ENCODE peak calls at places on chromosome 3, in four cellular contexts. Q is cardiac fibroblast, A is keratinocyte, F is heart right ventricle. X is an unnamed sample.
A peak's percentile ranks its signal among the peaks of the same experiment; 100 is the strongest.

GRCh38 chr3:87615506-87615905 is 339.1 kb upstream of the POU1F1 start:
- DNase-seq in Q (no peak), A (no peak), F (no peak), X (no peak)

GRCh38 chr3:46422617-46423016 is 15.6 kb downstream of the CCRL2 start:
- DNase-seq in Q (no peak), F (no peak), A (peak; percentile 92), X (no peak)

GRCh38 chr3:174330303-174330702 is 528.8 kb upstream of the NAALADL2 start:
- DNase-seq in Q (peak; percentile 81), A (no peak), F (no peak), X (peak; percentile 16)

GRCh38 chr3:30437172-30437571 is 169.2 kb upstream of the TGFBR2 start:
- DNase-seq in Q (peak; percentile 87), A (no peak), F (peak; percentile 32), X (peak; percentile 65)

GRCh38 chr3:17500618-17501017 is 241.8 kb downstream of the TBC1D5 start:
- DNase-seq in F (no peak), Q (no peak), A (peak; percentile 1), X (no peak)

GRCh38 chr3:160159346-160159745 is 65.9 kb upstream of the C3orf80 start:
- DNase-seq in Q (no peak), A (no peak), F (no peak), X (no peak)

GRCh38 chr3:171788546-171789351 is 21.5 kb downstream of the PLD1 start:
- DNase-seq in Q (peak; percentile 95), F (no peak), A (no peak), X (peak; percentile 96)

GRCh38 chr3:162082516-162082915 is 585.9 kb downstream of the OTOL1 start:
- DNase-seq in F (no peak), Q (no peak), A (no peak), X (peak; percentile 13)

GRCh38 chr3:24505678-24506560 is 11.3 kb upstream of the THRB start:
- DNase-seq in A (no peak), F (no peak), Q (peak; percentile 43), X (peak; percentile 47)

GRCh38 chr3:166060789-166061479 is 223.7 kb upstream of the BCHE start:
- DNase-seq in A (no peak), F (no peak), Q (no peak), X (no peak)

GRCh38 chr3:194522579-194523046 is 35.8 kb upstream of the ATP13A3 start:
- DNase-seq in Q (peak; percentile 87), F (no peak), A (no peak), X (no peak)

GRCh38 chr3:61574854-61575253 is 13.5 kb downstream of the PTPRG start:
- DNase-seq in A (no peak), F (no peak), Q (peak; percentile 96), X (peak; percentile 91)

GRCh38 chr3:14473411-14473891 is 66.7 kb downstream of the GRIP2 start:
- DNase-seq in A (no peak), F (no peak), Q (no peak), X (peak; percentile 83)

GRCh38 chr3:88149146-88149515 is 628 bp upstream of the C3orf38 start:
- DNase-seq in A (no peak), F (no peak), Q (no peak), X (no peak)

GRCh38 chr3:7610634-7611033 is 749.7 kb downstream of the GRM7 start:
- DNase-seq in F (no peak), A (no peak), Q (no peak), X (no peak)

GRCh38 chr3:37861540-37862051 is at the start of gene CTDSPL:
- DNase-seq in A (no peak), F (no peak), Q (peak; percentile 71), X (peak; percentile 52)

GRCh38 chr3:102745881-102746280 is 311.1 kb downstream of the ZPLD1 start:
- DNase-seq in Q (no peak), A (no peak), F (no peak), X (no peak)

GRCh38 chr3:111173906-111174305 is 102.3 kb downstream of the NECTIN3 start:
- DNase-seq in Q (no peak), F (no peak), A (no peak), X (no peak)

GRCh38 chr3:110933786-110934415 is 137.7 kb upstream of the NECTIN3 start:
- DNase-seq in Q (no peak), F (no peak), A (no peak), X (peak; percentile 48)

GRCh38 chr3:128123231-128123537 is 428 bp downstream of the RUVBL1 start:
- DNase-seq in Q (no peak), F (no peak), A (no peak), X (peak; percentile 6)

GRCh38 chr3:14725564-14726420 is 50.9 kb downstream of the C3orf20 start:
- DNase-seq in A (no peak), Q (peak; percentile 96), F (peak; percentile 83), X (peak; percentile 92)

GRCh38 chr3:5330152-5330810 is 142.8 kb downstream of the EDEM1 start:
- DNase-seq in F (no peak), A (peak; percentile 76), Q (no peak), X (no peak)

GRCh38 chr3:87047857-87048256 is 56.9 kb upstream of the VGLL3 start:
- DNase-seq in F (no peak), A (no peak), Q (no peak), X (no peak)

GRCh38 chr3:105465251-105465853 is 98.6 kb downstream of the ALCAM start:
- DNase-seq in F (no peak), Q (no peak), A (no peak), X (no peak)

GRCh38 chr3:138862531-138862923 is 27.8 kb upstream of the PIK3CB start:
- DNase-seq in A (no peak), F (peak; percentile 10), Q (no peak), X (no peak)

GRCh38 chr3:88997276-88997675 is 110.1 kb upstream of the EPHA3 start:
- DNase-seq in A (peak; percentile 13), F (no peak), Q (no peak), X (no peak)

GRCh38 chr3:16504242-16504641 is 9.3 kb downstream of the RFTN1 start:
- DNase-seq in A (no peak), F (no peak), Q (no peak), X (peak; percentile 59)

GRCh38 chr3:63349583-63350177 is 71.6 kb downstream of the SYNPR start:
- DNase-seq in A (peak; percentile 17), F (peak; percentile 14), Q (peak; percentile 77), X (peak; percentile 68)

GRCh38 chr3:66555214-66555844 is 54.5 kb upstream of the LRIG1 start:
- DNase-seq in A (no peak), Q (no peak), F (no peak), X (no peak)

GRCh38 chr3:69354948-69355347 is 30.9 kb downstream of the FRMD4B start:
- DNase-seq in F (no peak), Q (no peak), A (peak; percentile 19), X (no peak)

GRCh38 chr3:153210116-153210515 is 48.1 kb downstream of the RAP2B start:
- DNase-seq in A (no peak), F (no peak), Q (peak; percentile 36), X (peak; percentile 27)

DNA sequence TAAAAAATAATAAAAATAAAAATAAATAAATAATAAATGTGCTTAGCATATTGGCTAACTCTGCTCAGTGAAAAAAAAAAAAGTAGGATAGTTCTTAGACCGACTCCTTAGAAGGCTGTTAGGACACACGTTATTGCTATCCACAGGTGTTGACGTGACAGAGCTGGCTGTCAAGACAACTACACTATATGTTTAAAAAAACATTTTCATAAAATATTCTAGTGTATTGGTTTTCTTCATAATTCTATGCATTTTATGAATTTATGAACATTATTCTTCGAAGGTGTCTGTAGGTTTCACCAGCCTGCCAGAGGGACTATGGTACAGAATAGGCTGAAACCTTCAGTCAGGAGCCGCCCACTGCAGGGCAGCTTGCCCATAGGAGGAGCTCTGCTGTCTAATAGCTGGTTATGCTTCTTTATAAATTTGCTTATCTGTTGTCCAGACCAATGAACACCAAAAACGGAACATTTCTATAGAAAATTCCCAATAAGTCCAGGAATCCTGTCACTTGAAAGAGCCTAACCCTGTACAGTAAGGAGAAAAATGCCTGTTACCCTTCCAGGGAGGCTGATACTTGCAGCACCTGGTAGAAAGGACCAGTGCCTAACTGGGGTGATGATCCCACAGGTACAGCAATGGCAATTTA is 9.1 kb downstream of the TM4SF1 start:
- DNase-seq in F (no peak), A (no peak), Q (peak; percentile 64), X (peak; percentile 49)
- TF ChIP-seq CTCF in F (no peak), A (no peak), Q (no peak), X (no peak)

GRCh38 chr3:117752984-117753717 is 1043.6 kb downstream of the TUSC7 start:
- DNase-seq in F (no peak), Q (no peak), A (no peak), X (no peak)

GRCh38 chr3:117756580-117756979 is 1047.0 kb downstream of the TUSC7 start:
- DNase-seq in Q (no peak), F (no peak), A (no peak), X (no peak)

GRCh38 chr3:117751691-117752090 is 1042.1 kb downstream of the TUSC7 start:
- DNase-seq in Q (no peak), A (no peak), F (no peak), X (no peak)

GRCh38 chr3:117754058-117754457 is 1044.5 kb downstream of the TUSC7 start:
- DNase-seq in A (no peak), F (no peak), Q (no peak), X (no peak)

DNA sequence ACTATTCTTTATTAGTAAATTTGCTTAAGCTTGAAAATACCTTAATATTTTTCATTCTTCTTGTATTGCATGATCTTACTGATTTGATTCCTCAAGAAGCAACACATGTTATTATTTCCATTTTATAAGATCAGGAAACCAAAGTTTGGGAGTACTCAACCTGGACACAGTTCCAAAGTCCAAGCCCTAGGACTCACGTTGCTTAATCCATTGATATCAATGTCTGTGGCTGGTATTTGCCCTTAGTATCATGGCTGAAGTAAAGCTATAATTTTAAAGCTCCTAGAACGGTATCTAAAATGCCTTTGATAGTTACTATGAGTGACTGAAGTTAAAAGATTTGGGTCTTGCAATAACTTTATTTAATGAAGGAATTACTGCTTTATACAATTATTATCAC is 1045.3 kb downstream of the TUSC7 start:
- DNase-seq in A (no peak), Q (no peak), F (no peak), X (no peak)
- H3K4me3 ChIP-seq in A (no peak overlapping the region), Q (no peak overlapping the region), F (no peak overlapping the region), X (no peak overlapping the region)

GRCh38 chr3:49901351-49902339 is 2.0 kb downstream of the MST1R start:
- DNase-seq in A (no peak), F (no peak), Q (no peak), X (peak; percentile 44)

GRCh38 chr3:49896345-49896744 is 7.3 kb downstream of the MST1R start:
- DNase-seq in A (no peak), Q (no peak), F (no peak), X (no peak)

GRCh38 chr3:49902511-49903345 is 945 bp downstream of the MST1R start:
- DNase-seq in A (no peak), Q (no peak), F (no peak), X (no peak)

GRCh38 chr3:49900491-49901153 is 3.1 kb downstream of the MST1R start:
- DNase-seq in A (peak; percentile 99), F (peak; percentile 36), Q (peak; percentile 35), X (no peak)

GRCh38 chr3:49899815-49900214 is 3.9 kb downstream of the MST1R start:
- DNase-seq in Q (peak; percentile 46), A (no peak), F (no peak), X (no peak)
- TF ChIP-seq CTCF in Q (peak; percentile 29), A (peak; percentile 54), F (no peak), X (peak; percentile 24)

GRCh38 chr3:99864289-99864688 is 46.6 kb downstream of the CMSS1 start:
- DNase-seq in Q (no peak), F (no peak), A (no peak), X (no peak)

GRCh38 chr3:99865321-99865720 is 47.7 kb downstream of the CMSS1 start:
- DNase-seq in F (no peak), A (no peak), Q (peak; percentile 62), X (no peak)

GRCh38 chr3:99863002-99863401 is 45.3 kb downstream of the CMSS1 start:
- DNase-seq in Q (no peak), F (no peak), A (no peak), X (no peak)

GRCh38 chr3:99862208-99862607 is 44.5 kb downstream of the CMSS1 start:
- DNase-seq in Q (peak; percentile 15), A (no peak), F (no peak), X (no peak)

GRCh38 chr3:99863588-99863987 is 45.9 kb downstream of the CMSS1 start:
- DNase-seq in Q (no peak), F (no peak), A (no peak), X (no peak)
- H3K4me3 ChIP-seq in Q (no peak overlapping the region), F (no peak overlapping the region), A (no peak overlapping the region), X (no peak overlapping the region)